ENCODE peak calls at places on chromosome 5, in seven cellular contexts. U is IMR-90, Z is H9, N is neuronal stem cell, O is H1, D is mesenchymal stem cell, G is trophoblast cell. W is an unnamed sample.

GRCh38 chr5:177428574-177429217 is 2.2 kb downstream of the GRK6 start:
- DNase-seq in U (no peak), Z (no peak), N (no peak), O (no peak), D (no peak), G (no peak), W (no peak)

GRCh38 chr5:78483809-78484521 is 123.5 kb downstream of the SCAMP1 start:
- DNase-seq in U (peak), Z (no peak), N (no peak), O (no peak), D (peak), G (peak), W (no peak)

GRCh38 chr5:147659166-147659929 is 123.2 kb downstream of the JAKMIP2 start:
- DNase-seq in U (no peak), Z (no peak), N (no peak), O (no peak), D (no peak), G (no peak), W (no peak)

GRCh38 chr5:33401482-33402390 is 39.0 kb upstream of the TARS1 start:
- DNase-seq in U (peak), Z (no peak), N (no peak), O (no peak), D (peak), G (peak), W (peak)

GRCh38 chr5:80170117-80170535 is 85.7 kb downstream of the SERINC5 start:
- DNase-seq in U (no peak), Z (no peak), N (no peak), O (no peak), D (no peak), G (no peak), W (no peak)

GRCh38 chr5:173329370-173330150 is 1.3 kb upstream of the STC2 start:
- DNase-seq in U (no peak), Z (peak), N (no peak), O (no peak), D (peak), G (peak), W (peak)

GRCh38 chr5:10812218-10812617 is 51.2 kb upstream of the DAP start:
- DNase-seq in U (no peak), Z (no peak), N (no peak), O (no peak), D (no peak), G (no peak), W (no peak)

GRCh38 chr5:38208782-38209378 is 49.5 kb upstream of the EGFLAM start:
- DNase-seq in U (peak), Z (peak), N (peak), O (no peak), D (peak), G (peak), W (peak)

GRCh38 chr5:151556808-151557207 is 34.3 kb downstream of the FAT2 start:
- DNase-seq in U (no peak), Z (no peak), N (no peak), O (no peak), D (no peak), G (no peak), W (no peak)

GRCh38 chr5:150140830-150141229 is 14.8 kb downstream of the PDGFRB start:
- DNase-seq in U (peak), Z (no peak), N (no peak), O (no peak), D (peak), G (peak), W (no peak)

GRCh38 chr5:24073097-24073496 is 565.7 kb downstream of the PRDM9 start:
- DNase-seq in U (no peak), Z (no peak), N (no peak), O (no peak), D (no peak), G (no peak), W (peak)

GRCh38 chr5:36396640-36397039 is 94.9 kb upstream of the RANBP3L start:
- DNase-seq in U (peak), Z (no peak), N (no peak), O (no peak), D (peak), G (no peak), W (no peak)

GRCh38 chr5:13866792-13867191 is 77.7 kb downstream of the DNAH5 start:
- DNase-seq in U (peak), Z (no peak), N (peak), O (no peak), D (peak), G (peak), W (peak)

GRCh38 chr5:75611324-75612210 is at the start of gene ANKDD1B:
- DNase-seq in U (peak), Z (peak), N (peak), O (no peak), D (peak), G (peak), W (peak)

GRCh38 chr5:86861514-86861913 is 243.8 kb downstream of the COX7C start:
- DNase-seq in U (no peak), Z (no peak), N (peak), O (no peak), D (no peak), G (no peak), W (peak)

GRCh38 chr5:93653716-93654115 is 70.7 kb downstream of the NR2F1 start:
- DNase-seq in U (no peak), Z (no peak), N (no peak), O (no peak), D (no peak), G (peak), W (no peak)

GRCh38 chr5:132293992-132294727 is at the start of gene SLC22A4:
- DNase-seq in U (peak), Z (peak), N (peak), O (no peak), D (peak), G (peak), W (peak)

GRCh38 chr5:150554857-150555256 is 46.9 kb downstream of the NDST1 start:
- DNase-seq in U (no peak), Z (no peak), N (no peak), O (no peak), D (no peak), G (no peak), W (no peak)

GRCh38 chr5:120368923-120369715 is 95.0 kb upstream of the PRR16 start:
- DNase-seq in U (no peak), Z (peak), N (no peak), O (no peak), D (no peak), G (no peak), W (no peak)

GRCh38 chr5:23466401-23466886 is 41.0 kb upstream of the PRDM9 start:
- DNase-seq in U (no peak), Z (no peak), N (no peak), O (no peak), D (peak), G (peak), W (no peak)

GRCh38 chr5:33997331-33997983 is 10.4 kb downstream of the AMACR start:
- DNase-seq in U (peak), Z (peak), N (no peak), O (no peak), D (peak), G (peak), W (peak)

GRCh38 chr5:92962752-92963151 is 618.3 kb downstream of the NR2F1-AS1 start:
- DNase-seq in U (no peak), Z (no peak), N (no peak), O (no peak), D (peak), G (no peak), W (no peak)

GRCh38 chr5:10288600-10289213 is 19.0 kb downstream of the CMBL start:
- DNase-seq in U (no peak), Z (no peak), N (no peak), O (no peak), D (no peak), G (no peak), W (no peak)

GRCh38 chr5:137778772-137779564 is 24.8 kb upstream of the HNRNPA0 start:
- DNase-seq in U (peak), Z (no peak), N (peak), O (no peak), D (peak), G (peak), W (peak)

GRCh38 chr5:76737131-76737556 is 21.2 kb downstream of the F2R start:
- DNase-seq in U (no peak), Z (no peak), N (no peak), O (no peak), D (peak), G (no peak), W (peak)

GRCh38 chr5:56520951-56521350 is 287.8 kb upstream of the ANKRD55 start:
- DNase-seq in U (no peak), Z (no peak), N (no peak), O (no peak), D (no peak), G (no peak), W (no peak)

GRCh38 chr5:10600629-10601245 is 36.9 kb downstream of the ANKRD33B start:
- DNase-seq in U (no peak), Z (no peak), N (no peak), O (no peak), D (no peak), G (no peak), W (no peak)

GRCh38 chr5:96940586-96940985 is 4.7 kb downstream of the LNPEP start:
- DNase-seq in U (peak), Z (no peak), N (no peak), O (no peak), D (no peak), G (no peak), W (no peak)

GRCh38 chr5:77550416-77550815 is 58.3 kb upstream of the WDR41 start:
- DNase-seq in U (no peak), Z (no peak), N (no peak), O (no peak), D (no peak), G (no peak), W (no peak)

GRCh38 chr5:97528941-97529340 is 345.9 kb upstream of the RIOK2 start:
- DNase-seq in U (peak), Z (no peak), N (no peak), O (no peak), D (no peak), G (no peak), W (no peak)

GRCh38 chr5:67490543-67491321 is 294.1 kb upstream of the CD180 start:
- DNase-seq in U (no peak), Z (no peak), N (no peak), O (no peak), D (peak), G (peak), W (no peak)

GRCh38 chr5:159504857-159505304 is 174.6 kb upstream of the IL12B start:
- DNase-seq in U (peak), Z (no peak), N (no peak), O (no peak), D (peak), G (no peak), W (peak)

GRCh38 chr5:136994154-136994553 is 505.0 kb downstream of the SPOCK1 start:
- DNase-seq in U (no peak), Z (no peak), N (no peak), O (no peak), D (no peak), G (no peak), W (no peak)

GRCh38 chr5:138770291-138770690 is 17.1 kb downstream of the CTNNA1 start:
- DNase-seq in U (no peak), Z (no peak), N (no peak), O (no peak), D (no peak), G (no peak), W (no peak)

GRCh38 chr5:149885512-149885911 is 59.1 kb downstream of the PDE6A start:
- DNase-seq in U (no peak), Z (no peak), N (no peak), O (no peak), D (no peak), G (no peak), W (no peak)

DNA sequence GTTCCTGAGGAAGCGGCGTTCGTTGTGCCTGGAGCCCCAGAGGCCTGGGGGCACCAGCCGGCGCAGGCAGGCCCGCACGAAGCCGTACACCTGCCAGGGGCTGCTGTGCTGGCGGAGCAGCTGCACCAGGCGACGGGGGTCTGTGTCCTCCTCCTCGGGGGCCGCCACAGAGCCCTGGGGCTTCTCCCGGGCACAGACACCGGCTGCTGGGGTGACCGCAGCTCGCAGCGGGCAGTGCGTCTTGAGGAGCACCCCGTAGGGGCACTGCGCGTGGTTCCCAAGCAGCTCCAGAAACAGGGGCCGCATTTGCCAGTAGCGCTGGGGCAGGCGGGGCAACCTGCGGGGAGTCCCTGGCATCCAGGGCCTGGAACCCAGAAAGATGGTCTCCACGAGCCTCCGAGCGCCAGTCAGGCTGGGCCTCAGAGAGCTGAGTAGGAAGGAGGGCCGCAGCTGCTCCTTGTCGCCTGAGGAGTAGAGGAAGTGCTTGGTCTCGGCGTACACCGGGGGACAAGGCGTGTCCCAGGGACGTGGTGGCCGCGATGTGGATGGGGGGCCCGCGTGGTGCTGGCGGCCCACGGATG is 1.4 kb downstream of the TERT start:
- DNase-seq in U (no peak), Z (peak), N (no peak), O (no peak), D (no peak), G (no peak), W (no peak)
- H3K4me2 ChIP-seq in U (no peak), Z (no peak), N (no peak), O (no peak), D (no peak), G (no peak), W (no peak)

GRCh38 chr5:123720955-123721354 is 209.0 kb downstream of the CSNK1G3 start:
- DNase-seq in U (peak), Z (no peak), N (no peak), O (no peak), D (peak), G (no peak), W (no peak)

GRCh38 chr5:123721721-123722276 is 209.8 kb downstream of the CSNK1G3 start:
- DNase-seq in U (no peak), Z (no peak), N (no peak), O (no peak), D (no peak), G (no peak), W (no peak)

GRCh38 chr5:123719004-123719403 is 207.0 kb downstream of the CSNK1G3 start:
- DNase-seq in U (peak), Z (no peak), N (no peak), O (no peak), D (no peak), G (no peak), W (peak)

GRCh38 chr5:123718238-123718637 is 206.3 kb downstream of the CSNK1G3 start:
- DNase-seq in U (peak), Z (no peak), N (no peak), O (no peak), D (no peak), G (no peak), W (no peak)

DNA sequence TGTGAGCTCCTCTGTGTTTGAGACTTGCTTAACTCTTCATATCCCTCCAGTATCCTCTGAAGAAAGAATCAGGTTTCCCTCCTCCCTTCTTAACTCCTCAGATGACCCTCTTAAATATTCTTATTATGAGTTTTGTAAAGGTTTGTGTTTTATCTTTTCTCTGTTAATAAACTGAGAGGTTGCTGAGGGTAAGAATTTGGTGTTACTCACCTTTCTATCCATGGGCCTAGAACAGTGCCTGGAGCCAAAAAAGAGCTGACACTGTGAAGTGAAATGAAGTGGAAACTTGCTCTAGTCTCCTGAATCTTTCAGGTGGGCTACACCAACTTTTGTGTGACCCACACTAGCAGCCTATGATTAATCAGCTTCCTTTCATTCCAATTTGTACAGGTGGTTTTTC is 208.4 kb downstream of the CSNK1G3 start:
- DNase-seq in U (no peak), Z (no peak), N (no peak), O (no peak), D (no peak), G (no peak), W (no peak)
- H3K23ac ChIP-seq in U (no peak), Z (no peak), N (no peak), O (no peak), D (no peak), G (no peak), W (no peak)

DNA sequence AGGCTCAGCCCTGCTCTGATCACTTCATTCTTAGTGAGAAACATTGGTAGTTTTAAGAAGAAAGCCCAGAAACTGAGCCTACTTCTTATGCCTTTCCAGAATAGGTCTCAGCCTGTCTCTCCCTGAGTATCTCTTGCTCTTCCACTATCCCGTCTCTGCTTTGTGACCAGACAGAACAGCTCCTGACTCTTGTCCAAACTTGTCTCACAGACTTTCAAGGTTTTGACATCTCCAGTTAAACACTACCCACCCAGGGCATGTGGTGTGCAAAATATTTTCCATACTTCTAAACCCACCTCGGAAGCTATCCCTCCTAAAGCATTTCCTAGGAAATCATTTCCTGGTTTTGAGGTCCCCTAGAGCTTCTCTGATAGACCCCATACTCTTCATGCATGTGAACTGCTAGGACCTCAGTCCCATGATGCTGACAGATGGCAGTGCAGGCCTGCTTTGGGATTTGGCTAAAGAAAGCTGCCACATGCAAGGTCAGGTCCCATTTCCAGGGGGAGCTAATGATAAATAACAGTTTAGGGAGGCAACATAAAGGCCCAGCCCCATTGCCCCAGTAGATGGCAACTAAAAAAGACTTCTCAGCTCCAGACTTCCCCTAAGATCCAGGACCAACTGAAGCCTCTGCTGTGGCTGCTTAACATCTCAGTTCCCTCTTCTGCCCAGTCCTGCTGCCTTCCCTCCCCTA is 211.5 kb downstream of the MED10 start:
- DNase-seq in U (no peak), Z (no peak), N (no peak), O (no peak), D (no peak), G (no peak), W (peak)
- H3K4me2 ChIP-seq in U (no peak), Z (no peak), N (no peak), O (no peak), D (no peak), G (no peak), W (no peak)

GRCh38 chr5:59660737-59661136 is 232.8 kb downstream of the PDE4D start:
- DNase-seq in U (peak), Z (no peak), N (no peak), O (no peak), D (peak), G (peak), W (peak)
- H3K23ac ChIP-seq in U (no peak), Z (no peak), N (no peak), O (no peak), D (no peak), G (no peak), W (no peak)

GRCh38 chr5:3661755-3662296 is 66.2 kb downstream of the IRX1 start:
- DNase-seq in U (no peak), Z (no peak), N (no peak), O (no peak), D (no peak), G (no peak), W (no peak)
- H3K4me2 ChIP-seq in U (no peak), Z (no peak), N (no peak), O (no peak), D (no peak), G (no peak), W (no peak)

DNA sequence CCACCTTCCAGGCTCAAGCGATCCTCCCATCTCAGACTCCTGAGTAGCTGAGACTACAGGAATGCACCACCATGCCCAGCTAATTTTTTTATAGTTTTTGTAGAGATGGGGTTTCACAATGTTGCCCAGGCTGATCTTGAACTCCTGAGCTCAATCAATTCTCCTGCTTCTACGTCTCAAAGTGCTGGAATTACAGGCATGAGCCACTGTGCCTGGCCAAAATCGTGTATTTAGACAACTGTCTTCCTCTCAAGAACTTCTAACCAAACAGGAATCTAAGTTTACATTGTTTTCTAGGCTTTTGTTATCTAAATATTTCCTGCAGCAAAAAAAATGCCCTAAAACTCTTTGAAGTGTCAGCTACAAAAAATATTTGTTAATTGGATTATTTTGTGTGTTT is 78.8 kb downstream of the NLN start:
- DNase-seq in U (peak), Z (no peak), N (no peak), O (no peak), D (no peak), G (no peak), W (no peak)
- H3K23ac ChIP-seq in U (no peak), Z (no peak), N (no peak), O (no peak), D (no peak), G (no peak), W (no peak)

GRCh38 chr5:167426501-167426900 is 864.9 kb upstream of the WWC1 start:
- DNase-seq in U (no peak), Z (no peak), N (no peak), O (no peak), D (no peak), G (no peak), W (no peak)
- H3K4me2 ChIP-seq in U (no peak), Z (no peak), N (no peak), O (no peak), D (no peak), G (no peak), W (no peak)

W was measured in mesendoderm.